ENCODE peak calls at places on chromosomes 1 and 21, in ten cellular contexts. U is adrenal gland, G is HCT116, D is heart left ventricle, M is Peyer's patch, V is tibial nerve, X is IMR-90, E is thyroid gland, B is vagina, C is H1. A is an unnamed sample.

GRCh38 chr1:5734996-5735395 is 257.2 kb downstream of the NPHP4 start:
- DNase-seq in B (no peak), C (no peak), X (no peak), U (no peak), G (no peak), M (peak; percentile 20), D (no peak), V (no peak), E (no peak), A (no peak)

GRCh38 chr1:33972676-33973395 is 109.0 kb downstream of the HMGB4 start:
- DNase-seq in V (no peak), D (peak; percentile 57), B (no peak), X (peak; percentile 8), C (no peak), M (no peak), E (no peak), G (no peak), U (peak; percentile 63), A (no peak)

GRCh38 chr1:1304331-1305299 is 3.1 kb downstream of the ACAP3 start:
- DNase-seq in M (peak; percentile 80), G (no peak), D (peak; percentile 87), X (peak; percentile 84), V (peak; percentile 68), B (no peak), U (peak; percentile 87), E (peak; percentile 31), C (no peak), A (peak; percentile 78)

GRCh38 chr21:34835526-34835925 is 166.7 kb downstream of the CLIC6 start:
- DNase-seq in E (no peak), D (no peak), X (no peak), B (no peak), V (peak; percentile 39), G (no peak), C (no peak), M (no peak), U (peak; percentile 47), A (peak; percentile 23)

GRCh38 chr1:17631410-17631809 is 91.9 kb downstream of the ARHGEF10L start:
- DNase-seq in B (no peak), V (no peak), U (no peak), G (no peak), M (no peak), D (no peak), C (no peak), X (no peak), E (no peak), A (no peak)

GRCh38 chr1:1972976-1973715 is 30.4 kb downstream of the CFAP74 start:
- DNase-seq in D (no peak), V (no peak), B (no peak), X (no peak), M (no peak), G (no peak), E (no peak), C (no peak), U (no peak), A (no peak)

GRCh38 chr1:32954183-32954582 is 10.4 kb downstream of the RNF19B start:
- DNase-seq in D (no peak), B (no peak), M (no peak), U (no peak), C (no peak), G (peak; percentile 28), X (no peak), V (no peak), E (no peak), A (no peak)

GRCh38 chr21:20943476-20944085 is 54.6 kb upstream of the NCAM2 start:
- DNase-seq in X (no peak), C (no peak), M (no peak), U (no peak), B (no peak), D (no peak), V (no peak), E (no peak), G (no peak), A (no peak)

GRCh38 chr1:203367051-203367450 is 16.1 kb upstream of the FMOD start:
- DNase-seq in U (no peak), M (no peak), E (peak; percentile 39), X (no peak), C (no peak), B (no peak), G (no peak), D (no peak), V (no peak), A (no peak)

GRCh38 chr1:77282187-77282865 is 507 bp downstream of the AK5 start:
- DNase-seq in X (peak; percentile 35), V (no peak), C (no peak), M (peak; percentile 37), B (no peak), G (no peak), D (no peak), U (peak; percentile 15), E (peak; percentile 24), A (no peak)

GRCh38 chr1:6445062-6445763 is 20.6 kb downstream of the ESPN start:
- DNase-seq in E (peak; percentile 49), M (peak; percentile 81), U (no peak), C (no peak), V (no peak), X (peak; percentile 15), B (no peak), G (no peak), D (no peak), A (peak; percentile 74)

GRCh38 chr1:241658081-241658793 is 6.2 kb downstream of the WDR64 start:
- DNase-seq in M (no peak), V (no peak), C (no peak), G (no peak), E (no peak), B (no peak), X (no peak), U (no peak), D (no peak), A (no peak)

GRCh38 chr1:21828075-21828474 is 16.0 kb downstream of the LDLRAD2 start:
- DNase-seq in X (no peak), M (no peak), B (no peak), C (no peak), G (no peak), U (no peak), V (no peak), D (no peak), E (no peak), A (no peak)

GRCh38 chr21:23853796-23854379 is 1753.4 kb downstream of the MRPL39 start:
- DNase-seq in X (peak; percentile 31), D (no peak), E (no peak), U (no peak), V (no peak), M (no peak), G (no peak), B (no peak), C (no peak), A (no peak)

GRCh38 chr1:192776206-192776605 is 32.6 kb upstream of the RGS2 start:
- DNase-seq in D (no peak), C (no peak), U (no peak), X (no peak), E (no peak), G (no peak), M (no peak), V (no peak), B (no peak), A (no peak)

GRCh38 chr1:11334261-11334804 is 61.3 kb downstream of the UBIAD1 start:
- DNase-seq in G (no peak), E (no peak), B (no peak), U (no peak), X (no peak), V (no peak), D (no peak), C (no peak), M (no peak), A (no peak)
- H3K27me3 ChIP-seq in G (no peaks in the 10 kb centered on the region), E (no peaks in the 10 kb centered on the region), B (no peaks in the 10 kb centered on the region), U (no peaks in the 10 kb centered on the region), X (peaks cover 26% of the 10 kb centered on the region), V (peaks cover 37% of the 10 kb centered on the region), D (peaks cover 4% of the 10 kb centered on the region), C (no peaks in the 10 kb centered on the region), M (no peaks in the 10 kb centered on the region), A (peaks cover 22% of the 10 kb centered on the region)

DNA sequence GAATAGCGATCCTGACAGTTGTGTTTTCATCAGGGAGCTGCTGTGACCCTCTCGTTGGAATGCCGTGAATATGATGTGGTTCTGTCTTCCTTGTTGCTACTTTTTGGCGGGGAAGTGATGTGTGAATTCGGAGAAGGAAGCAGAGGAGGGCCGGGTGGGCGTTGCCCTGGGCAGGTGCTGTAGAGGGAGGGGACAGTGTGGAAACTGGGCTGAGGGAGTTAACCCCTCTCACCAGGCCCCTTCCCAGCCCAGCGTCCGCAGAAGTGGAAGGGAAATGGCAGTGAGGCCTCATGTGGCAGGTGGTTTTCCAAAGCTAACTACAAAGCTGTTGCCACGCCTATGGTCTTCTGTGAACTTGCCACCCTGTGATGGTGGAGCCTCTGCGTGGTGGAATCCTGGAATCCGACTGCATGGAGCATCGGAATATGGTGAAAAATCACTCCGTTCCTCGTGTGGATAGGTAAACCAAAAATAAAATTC is 227.9 kb downstream of the DYRK1A start:
- DNase-seq in U (no peak), D (no peak), G (no peak), C (no peak), X (no peak), E (no peak), V (no peak), B (no peak), M (no peak), A (no peak)
- H3K4me1 ChIP-seq in U (no peaks in the 10 kb centered on the region), D (no peaks in the 10 kb centered on the region), G (no peaks in the 10 kb centered on the region), C (peaks cover 16% of the 10 kb centered on the region), X (no peaks in the 10 kb centered on the region), E (no peaks in the 10 kb centered on the region), V (no peaks in the 10 kb centered on the region), B (no peaks in the 10 kb centered on the region), M (no peaks in the 10 kb centered on the region), A (no peaks in the 10 kb centered on the region)

DNA sequence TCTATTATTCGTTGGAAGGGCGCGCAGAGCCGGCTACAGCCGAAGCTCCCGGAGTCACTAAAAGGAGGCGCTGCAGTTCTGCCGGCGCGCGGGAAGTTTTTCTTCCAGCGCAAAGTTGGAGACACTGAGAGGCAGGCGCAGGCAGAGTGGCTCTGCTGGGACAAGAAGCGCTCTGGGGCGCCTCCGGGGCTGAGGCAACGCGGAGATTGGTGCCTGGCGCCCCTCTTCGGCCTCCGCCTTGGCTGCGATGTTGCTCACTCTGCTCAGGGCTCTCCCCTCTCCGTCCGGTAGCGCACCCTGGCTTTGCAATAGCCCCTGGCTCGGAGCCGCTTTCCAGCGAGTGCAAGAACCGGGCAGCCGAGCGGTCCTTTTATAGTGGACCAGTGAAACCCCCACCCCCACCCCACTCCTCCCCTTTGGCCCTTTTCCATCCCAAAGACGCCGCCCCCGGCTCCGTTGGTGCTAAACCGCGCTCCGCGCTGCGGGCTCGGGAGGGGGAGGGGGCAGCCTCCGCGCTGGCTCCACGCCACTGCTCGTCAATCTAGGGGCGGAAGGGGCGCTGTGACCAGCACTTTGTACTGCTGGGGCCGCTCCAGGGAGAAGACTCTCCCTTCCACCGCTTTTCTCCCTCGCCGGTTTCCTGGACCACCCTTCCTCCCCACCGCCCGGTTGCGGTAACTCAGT is at the start of gene ADAMTS1:
- DNase-seq in E (peak; percentile 89), G (no peak), V (peak; percentile 91), U (peak; percentile 82), D (peak; percentile 95), B (no peak), M (peak; percentile 77), X (peak; percentile 92), C (peak; percentile 68), A (peak; percentile 76)
- TF ChIP-seq POLR2A in E (peak; percentile 88), G (no peak), V (peak; percentile 90), U (peak; percentile 89), D (peak; percentile 98), B (no peak), M (peak; percentile 60), X (peak; percentile 99), C (peak; percentile 98), A (peak; percentile 90)

GRCh38 chr21:10463156-10463555 is 58.2 kb upstream of the TPTE start:
- DNase-seq in C (no peak), D (no peak), U (no peak), G (no peak), M (no peak), V (no peak), E (no peak), B (no peak), X (no peak), A (no peak)
- H3K27me3 ChIP-seq in C (no peaks in the 10 kb centered on the region), D (no peaks in the 10 kb centered on the region), U (no peaks in the 10 kb centered on the region), G (no peaks in the 10 kb centered on the region), M (no peaks in the 10 kb centered on the region), V (no peaks in the 10 kb centered on the region), E (no peaks in the 10 kb centered on the region), B (no peaks in the 10 kb centered on the region), X (no peaks in the 10 kb centered on the region), A (no peaks in the 10 kb centered on the region)